ENCODE peak calls at places on chromosomes 4 and X, in five cellular contexts. M is left lung, H is upper lobe of right lung, Y is neural progenitor cell, X is left ventricle myocardium inferior. U is an unnamed sample. For H3K9me3 and H3K4me1, the result is how much of the 10 kb centered on the place peaks cover.

GRCh38 chr4:184441461-184442392 is 32.6 kb downstream of the IRF2 start:
- DNase-seq in Y (no peak), H (no peak), X (no peak), M (no peak), U (no peak)

GRCh38 chr4:43330288-43330687 is 437.8 kb downstream of the GRXCR1 start:
- DNase-seq in M (no peak), Y (no peak), X (no peak), H (no peak), U (no peak)

GRCh38 chrX:109840585-109840984 is 107.5 kb upstream of the ACSL4 start:
- DNase-seq in M (no peak), X (no peak), H (no peak), Y (no peak), U (peak)

GRCh38 chrX:114798902-114799301 is 215.0 kb downstream of the HTR2C start:
- DNase-seq in X (no peak), H (no peak), M (no peak), Y (no peak), U (no peak)

GRCh38 chrX:15963858-15964257 is 109.2 kb upstream of the AP1S2 start:
- DNase-seq in H (no peak), M (no peak), X (no peak), Y (no peak), U (no peak)

GRCh38 chr4:8103421-8103820 is 55.2 kb downstream of the ABLIM2 start:
- DNase-seq in M (peak), H (no peak), X (no peak), Y (no peak), U (no peak)

GRCh38 chrX:80876877-80877276 is 67.2 kb upstream of the BRWD3 start:
- DNase-seq in X (no peak), H (no peak), M (no peak), Y (peak), U (no peak)

GRCh38 chr4:22264261-22264660 is 251.6 kb downstream of the ADGRA3 start:
- DNase-seq in H (no peak), Y (no peak), M (no peak), X (no peak), U (no peak)

GRCh38 chr4:145034727-145035211 is 63.2 kb downstream of the ANAPC10 start:
- DNase-seq in X (no peak), M (no peak), Y (no peak), H (no peak), U (no peak)

GRCh38 chrX:124818764-124819163 is 472.4 kb downstream of the SH2D1A start:
- DNase-seq in Y (no peak), M (no peak), H (no peak), X (no peak), U (no peak)
- H3K9me3 ChIP-seq in Y (under half), M (under half), H (under half), X (under half), U (under half)

GRCh38 chr4:1198070-1198844 is 25.9 kb upstream of the SPON2 start:
- DNase-seq in Y (no peak), M (no peak), H (no peak), X (no peak), U (peak)

GRCh38 chr4:1202526-1203378 is 30.4 kb upstream of the SPON2 start:
- DNase-seq in H (peak), X (no peak), M (peak), Y (no peak), U (no peak)

GRCh38 chr4:1200425-1201035 is 28.1 kb upstream of the SPON2 start:
- DNase-seq in H (peak), X (peak), Y (no peak), M (peak), U (peak)

GRCh38 chr4:1201851-1202525 is 29.6 kb upstream of the SPON2 start:
- DNase-seq in M (peak), X (no peak), Y (no peak), H (peak), U (peak)

GRCh38 chr4:1199556-1200331 is 27.4 kb upstream of the SPON2 start:
- DNase-seq in Y (no peak), H (peak), M (peak), X (no peak), U (no peak)
- H3K4me1 ChIP-seq in Y (under half), H (under half), M (half or more), X (under half), U (under half)

DNA sequence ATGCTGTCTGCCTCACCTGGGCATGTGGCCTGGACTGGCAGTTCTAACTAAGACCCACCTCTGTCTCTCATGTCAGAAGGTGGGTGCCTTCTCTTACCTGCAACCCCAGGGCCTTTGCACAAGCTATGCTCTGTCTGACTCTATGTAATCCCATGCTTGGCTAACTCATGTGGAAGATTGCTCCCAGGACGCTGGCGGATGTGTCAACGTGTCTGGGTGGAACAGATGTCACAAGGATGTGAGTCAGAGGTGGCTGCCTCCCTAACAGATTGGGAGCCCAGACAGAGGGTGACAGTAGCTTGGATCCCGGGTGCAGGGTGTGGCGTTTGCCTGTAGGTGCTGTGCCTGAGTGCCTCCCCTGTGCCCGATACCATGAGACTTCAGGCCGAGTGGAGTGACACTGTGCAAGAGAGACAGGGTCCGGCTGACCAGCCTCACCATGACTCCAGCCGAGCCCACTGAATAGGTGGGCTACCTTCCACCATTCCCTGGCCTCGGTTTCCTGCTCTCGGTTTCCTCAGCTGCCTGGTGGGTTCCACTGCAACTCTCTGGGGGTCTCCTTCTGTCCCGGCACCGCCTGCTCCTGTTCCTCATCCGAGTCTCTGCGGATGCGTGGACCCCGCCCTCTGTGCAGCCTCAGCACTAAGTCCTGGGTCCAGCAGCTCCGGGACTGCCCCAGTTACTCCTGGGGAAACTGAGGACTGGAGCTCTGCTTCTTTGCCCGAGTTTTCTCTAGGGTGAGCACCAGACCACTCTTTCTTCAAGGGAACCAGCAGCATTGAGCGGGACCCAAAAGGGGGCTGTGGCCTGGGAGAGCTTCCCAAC is 11.0 kb downstream of the SH3BP2 start:
- DNase-seq in M (peak), Y (no peak), H (peak), X (peak), U (peak)
- H3K4me3 ChIP-seq in M (no peak), Y (no peak), H (no peak), X (no peak), U (no peak)

DNA sequence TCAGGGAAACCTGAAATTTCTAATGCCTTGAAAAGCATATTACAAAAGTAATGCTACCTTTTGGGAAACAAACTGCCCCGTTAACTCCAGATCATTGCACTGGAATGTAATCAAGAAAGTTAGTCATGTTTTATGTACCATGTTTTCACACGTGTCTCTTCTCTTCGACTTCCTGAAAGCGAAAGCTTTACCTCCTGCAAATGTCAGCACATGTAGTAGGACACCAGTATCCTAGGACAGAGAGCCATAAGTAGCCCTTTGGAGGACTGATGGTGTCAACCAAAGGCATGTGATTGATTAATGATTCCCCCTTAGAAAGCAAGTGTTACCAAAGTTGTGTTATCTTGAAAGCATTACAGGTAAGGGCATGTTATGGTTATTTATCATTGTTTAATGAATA is 8.8 kb upstream of the MND1 start:
- DNase-seq in M (no peak), H (no peak), X (no peak), Y (no peak), U (no peak)
- H3K9me3 ChIP-seq in M (under half), H (under half), X (under half), Y (under half), U (under half)

GRCh38 chrX:129763666-129764065 is 16.1 kb upstream of the SASH3 start:
- DNase-seq in H (no peak), M (no peak), X (no peak), Y (no peak), U (no peak)
- H3K4me1 ChIP-seq in H (under half), M (under half), X (under half), Y (under half), U (under half)

DNA sequence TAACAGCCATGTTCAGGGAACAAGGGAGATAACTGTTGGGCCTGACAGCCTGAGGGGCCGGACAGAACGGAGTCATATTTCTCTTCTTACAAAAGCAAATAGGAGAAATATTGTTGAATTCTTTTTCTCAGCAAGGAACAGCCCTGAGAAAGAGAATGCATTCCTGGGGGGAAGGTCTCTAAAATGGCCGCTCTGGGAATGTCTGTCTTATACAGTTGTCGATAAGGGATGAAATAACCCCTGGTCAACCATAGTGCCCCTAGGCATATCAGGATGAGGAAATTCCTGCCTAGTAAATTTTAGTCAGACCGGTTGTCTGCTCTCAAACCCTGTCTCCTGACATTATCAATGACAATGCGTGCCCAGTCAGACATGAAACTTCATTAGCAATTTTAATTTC is 1925.5 kb downstream of the PCDH7 start:
- DNase-seq in M (no peak), H (no peak), X (no peak), Y (no peak), U (no peak)
- H3K4me3 ChIP-seq in M (no peak), H (no peak), X (no peak), Y (no peak), U (no peak)

U was measured in heart left ventricle.